ENCODE peak calls at places on chromosomes 13 and 19, in seven cellular contexts. L, O, P, E, C, V and X are unnamed samples.
A peak's percentile ranks its signal among the peaks of the same experiment; 100 is the strongest.

GRCh38 chr13:20142019-20142926 is 18.6 kb downstream of the GJA3 start:
- DNase-seq in C (no peak), V (peak; percentile 53), O (no peak), P (no peak), L (no peak), E (no peak), X (no peak)

GRCh38 chr19:6540918-6541689 is 10.3 kb downstream of the TNFSF9 start:
- DNase-seq in P (no peak), O (no peak), C (no peak), L (no peak), E (no peak), V (no peak), X (no peak)

GRCh38 chr13:41456768-41457588 is at the start of gene RGCC:
- DNase-seq in V (peak; percentile 83), E (peak; percentile 83), P (peak; percentile 32), C (peak; percentile 96), L (peak; percentile 82), O (peak; percentile 42), X (peak; percentile 82)

GRCh38 chr13:43377149-43377548 is 353.8 kb downstream of the DNAJC15 start:
- DNase-seq in C (no peak), L (peak; percentile 71), O (peak; percentile 13), V (no peak), P (no peak), E (no peak), X (no peak)

GRCh38 chr19:22634450-22634827 is 315 bp downstream of the ZNF492 start:
- DNase-seq in L (no peak), V (no peak), O (no peak), C (peak; percentile 83), E (no peak), P (no peak), X (no peak)

GRCh38 chr19:45769821-45770191 is 754 bp upstream of the SIX5 start:
- DNase-seq in O (peak; percentile 69), E (peak; percentile 72), C (peak; percentile 94), P (peak; percentile 51), V (peak; percentile 44), L (peak; percentile 88), X (peak; percentile 82)

GRCh38 chr13:51673165-51673564 is 88.9 kb downstream of the WDFY2 start:
- DNase-seq in V (no peak), E (no peak), O (no peak), P (no peak), L (no peak), C (no peak), X (no peak)

GRCh38 chr19:23956051-23956450 is 41.4 kb downstream of the ZNF726 start:
- DNase-seq in V (no peak), C (no peak), E (no peak), L (no peak), P (no peak), O (no peak), X (no peak)

GRCh38 chr19:56916528-56916927 is 76.0 kb upstream of the PEG3 start:
- DNase-seq in E (no peak), V (no peak), C (no peak), O (no peak), P (no peak), L (no peak), X (no peak)

GRCh38 chr13:93146584-93147292 is 79.9 kb upstream of the GPC6 start:
- DNase-seq in P (no peak), E (no peak), O (peak; percentile 93), L (no peak), C (no peak), V (no peak), X (no peak)

GRCh38 chr13:96093296-96094006 is 3.5 kb downstream of the HS6ST3 start:
- DNase-seq in V (no peak), L (no peak), O (no peak), E (no peak), P (no peak), C (no peak), X (no peak)

GRCh38 chr19:43380771-43381386 is 27.4 kb downstream of the CD177 start:
- DNase-seq in V (no peak), P (no peak), C (peak; percentile 66), E (no peak), O (no peak), L (no peak), X (no peak)

GRCh38 chr13:56755181-56755580 is 385.5 kb upstream of the PRR20A start:
- DNase-seq in C (no peak), P (no peak), O (no peak), E (no peak), L (no peak), V (peak; percentile 61), X (no peak)

GRCh38 chr19:47430041-47430802 is 10.9 kb upstream of the MEIS3 start:
- DNase-seq in L (no peak), V (peak; percentile 79), P (peak; percentile 71), E (peak; percentile 66), O (peak; percentile 61), C (no peak), X (peak; percentile 42)
- H3K4me3 ChIP-seq in L (no peak overlapping the region), V (peak overlapping the region; percentile 47), P (no peak overlapping the region), E (no peak overlapping the region), O (peak overlapping the region; percentile 37), C (no peak overlapping the region), X (no peak overlapping the region)

DNA sequence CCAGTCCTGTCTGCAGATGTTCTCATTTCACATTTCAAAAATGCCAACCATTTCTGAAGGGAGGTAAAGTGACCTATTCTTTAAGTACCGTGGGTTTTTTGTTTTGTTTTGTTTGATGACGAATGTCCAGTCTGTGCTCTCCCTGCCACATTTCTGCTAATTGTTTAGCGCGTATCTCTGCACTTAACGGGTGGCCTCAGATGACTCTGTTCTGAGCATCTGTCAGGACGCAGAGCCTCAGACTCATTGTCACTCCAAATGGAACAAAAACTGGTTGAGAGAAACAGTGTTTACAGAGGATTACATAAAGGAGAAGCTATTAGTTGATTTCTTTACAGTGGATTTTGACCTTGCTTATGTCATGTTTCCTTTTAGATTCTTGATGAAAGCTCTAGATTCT is 23.7 kb downstream of the TPP2 start:
- DNase-seq in E (no peak), C (no peak), O (no peak), P (no peak), V (no peak), L (no peak), X (no peak)
- H3K4me3 ChIP-seq in E (no peak overlapping the region), C (no peak overlapping the region), O (no peak overlapping the region), P (no peak overlapping the region), V (no peak overlapping the region), L (no peak overlapping the region), X (no peak overlapping the region)

DNA sequence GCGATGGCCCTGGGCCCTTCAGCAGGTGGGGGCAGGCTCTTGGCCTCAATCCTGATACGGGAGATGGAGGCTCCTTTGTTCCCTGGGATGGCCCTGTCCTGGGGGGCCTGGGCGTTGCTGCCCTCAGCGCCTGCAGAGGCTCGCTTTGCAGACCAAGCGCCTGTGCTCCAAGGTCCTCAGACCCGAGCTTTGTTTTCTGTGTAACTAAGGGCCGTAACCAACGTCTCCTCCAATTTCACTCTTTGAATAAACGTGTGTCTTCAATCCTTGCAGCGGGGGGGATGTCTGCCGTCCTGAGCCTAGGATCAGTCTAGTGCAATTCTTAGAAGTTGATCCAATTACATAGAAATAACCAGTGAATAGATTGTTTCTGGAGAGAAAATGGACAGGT is 5.2 kb downstream of the PTBP1 start:
- DNase-seq in O (peak; percentile 81), V (peak; percentile 25), P (no peak), L (no peak), E (no peak), C (no peak), X (no peak)
- H3K4me3 ChIP-seq in O (peak overlapping the region; percentile 28), V (no peak overlapping the region), P (no peak overlapping the region), L (peak overlapping the region; percentile 16), E (no peak overlapping the region), C (no peak overlapping the region), X (no peak overlapping the region)

DNA sequence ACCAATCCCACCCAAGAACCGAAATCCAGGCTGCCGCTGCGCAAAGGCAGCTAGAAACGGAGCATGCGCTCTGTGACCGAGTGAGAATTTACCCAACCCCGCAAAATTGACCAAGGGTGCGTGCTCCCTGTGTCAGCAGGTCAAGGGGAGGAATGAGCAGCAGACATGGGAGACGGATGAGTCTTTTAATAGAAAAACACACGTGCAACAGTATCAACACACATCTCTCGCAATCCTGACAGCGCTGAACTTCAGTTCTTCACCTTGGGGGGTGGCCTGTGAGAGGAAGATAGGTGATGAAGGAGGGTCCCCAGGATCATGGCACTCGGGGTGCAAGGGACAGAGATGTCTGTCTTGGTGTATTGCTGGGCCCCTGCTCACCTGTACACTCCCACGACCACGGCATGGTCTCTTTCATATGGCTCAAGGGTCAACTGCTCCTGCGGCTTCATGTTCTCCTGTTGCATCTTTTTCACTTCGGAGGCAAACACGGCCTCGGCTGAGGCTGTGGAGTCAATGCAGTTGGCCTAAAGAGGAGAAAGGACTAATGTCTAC is 402 bp upstream of the DYRK1B start:
- DNase-seq in E (no peak), O (no peak), C (no peak), V (no peak), L (peak; percentile 68), P (no peak), X (no peak)
- H3K4me3 ChIP-seq in E (peak overlapping the region; percentile 64), O (peak overlapping the region; percentile 99), C (no peak overlapping the region), V (no peak overlapping the region), L (peak overlapping the region; percentile 96), P (no peak overlapping the region), X (no peak overlapping the region)

GRCh38 chr13:40187324-40187795 is 479.1 kb downstream of the FOXO1 start:
- DNase-seq in O (no peak), C (no peak), P (peak; percentile 51), L (no peak), E (peak; percentile 98), V (peak; percentile 21), X (no peak)
- H3K4me3 ChIP-seq in O (no peak overlapping the region), C (no peak overlapping the region), P (no peak overlapping the region), L (no peak overlapping the region), E (peak overlapping the region; percentile 70), V (no peak overlapping the region), X (no peak overlapping the region)

GRCh38 chr19:34359140-34359953 is 5.6 kb upstream of the GPI start:
- DNase-seq in C (peak; percentile 98), O (peak; percentile 99), P (peak; percentile 98), E (peak; percentile 98), V (peak; percentile 96), L (peak; percentile 98), X (peak; percentile 100)
- H3K4me3 ChIP-seq in C (peak overlapping the region; percentile 22), O (peak overlapping the region; percentile 64), P (no peak overlapping the region), E (peak overlapping the region; percentile 72), V (peak overlapping the region; percentile 69), L (peak overlapping the region; percentile 44), X (peak overlapping the region; percentile 71)

GRCh38 chr19:41320185-41320518 is 10.2 kb downstream of the CCDC97 start:
- DNase-seq in L (no peak), E (no peak), P (no peak), V (no peak), C (no peak), O (no peak), X (no peak)
- H3K4me3 ChIP-seq in L (no peak overlapping the region), E (no peak overlapping the region), P (no peak overlapping the region), V (no peak overlapping the region), C (no peak overlapping the region), O (no peak overlapping the region), X (no peak overlapping the region)